ENCODE peak calls at places on chromosomes 3 and 15, in seven cellular contexts. R, M, X, Q, L, U and G are unnamed samples.

GRCh38 chr3:18066899-18067582 is 324.6 kb upstream of the TBC1D5 start:
- DNase-seq in R (no peak), M (no peak), X (no peak), Q (no peak), L (no peak), U (no peak), G (no peak)

GRCh38 chr3:39573392-39573791 is 105.9 kb downstream of the MOBP start:
- DNase-seq in R (no peak), M (no peak), X (no peak), Q (no peak), L (no peak), U (no peak), G (no peak)

GRCh38 chr3:53949541-53949940 is 57.9 kb upstream of the SELENOK start:
- DNase-seq in R (no peak), M (no peak), X (no peak), Q (no peak), L (peak; percentile 68), U (no peak), G (no peak)

GRCh38 chr15:66138096-66138783 is 115.3 kb downstream of the MEGF11 start:
- DNase-seq in R (no peak), M (no peak), X (no peak), Q (no peak), L (no peak), U (no peak), G (no peak)

GRCh38 chr3:908839-909238 is 184.0 kb upstream of the CNTN6 start:
- DNase-seq in R (no peak), M (no peak), X (no peak), Q (no peak), L (no peak), U (no peak), G (no peak)

GRCh38 chr3:15659254-15659975 is 57.9 kb downstream of the BTD start:
- DNase-seq in R (no peak), M (no peak), X (no peak), Q (no peak), L (no peak), U (no peak), G (peak; percentile 17)

GRCh38 chr3:177528306-177529070 is 331.2 kb upstream of the TBL1XR1 start:
- DNase-seq in R (no peak), M (no peak), X (no peak), Q (no peak), L (no peak), U (no peak), G (peak; percentile 2)

GRCh38 chr3:9678493-9678892 is 25.1 kb upstream of the CPNE9 start:
- DNase-seq in R (no peak), M (no peak), X (no peak), Q (no peak), L (no peak), U (no peak), G (no peak)

GRCh38 chr3:69531975-69532827 is 146.3 kb upstream of the FRMD4B start:
- DNase-seq in R (no peak), M (no peak), X (no peak), Q (no peak), L (no peak), U (no peak), G (no peak)

GRCh38 chr15:85100186-85100937 is 118.7 kb downstream of the PDE8A start:
- DNase-seq in R (no peak), M (no peak), X (no peak), Q (no peak), L (no peak), U (no peak), G (peak; percentile 36)

GRCh38 chr3:126516152-126516935 is 1.2 kb downstream of the UROC1 start:
- DNase-seq in R (no peak), M (no peak), X (no peak), Q (no peak), L (no peak), U (no peak), G (no peak)

GRCh38 chr3:194286747-194287146 is 64.4 kb downstream of the CPN2 start:
- DNase-seq in R (peak; percentile 63), M (no peak), X (no peak), Q (no peak), L (peak; percentile 59), U (no peak), G (no peak)

GRCh38 chr15:68196445-68197169 is 8.5 kb downstream of the CALML4 start:
- DNase-seq in R (no peak), M (no peak), X (no peak), Q (no peak), L (no peak), U (no peak), G (no peak)

GRCh38 chr15:40787344-40787841 is 17.6 kb downstream of the C15orf62 start:
- DNase-seq in R (peak; percentile 64), M (peak; percentile 88), X (no peak), Q (no peak), L (no peak), U (no peak), G (peak; percentile 75)

GRCh38 chr3:43786102-43786952 is 95.6 kb downstream of the ABHD5 start:
- DNase-seq in R (no peak), M (no peak), X (no peak), Q (no peak), L (no peak), U (no peak), G (no peak)

GRCh38 chr3:29240248-29240647 is 40.6 kb upstream of the RBMS3 start:
- DNase-seq in R (peak; percentile 2), M (no peak), X (no peak), Q (peak; percentile 38), L (no peak), U (no peak), G (peak; percentile 81)

GRCh38 chr15:75750261-75751050 is 37.8 kb upstream of the CSPG4 start:
- DNase-seq in R (no peak), M (no peak), X (no peak), Q (no peak), L (no peak), U (peak; percentile 55), G (no peak)

GRCh38 chr15:52527898-52528464 is 699 bp downstream of the MYO5A start:
- DNase-seq in R (no peak), M (peak; percentile 26), X (peak; percentile 55), Q (no peak), L (peak; percentile 48), U (no peak), G (peak; percentile 68)

GRCh38 chr3:67947808-67948508 is 293.5 kb upstream of the SUCLG2 start:
- DNase-seq in R (peak; percentile 23), M (no peak), X (no peak), Q (no peak), L (peak; percentile 55), U (no peak), G (peak; percentile 20)

GRCh38 chr3:138845071-138845685 is 10.4 kb upstream of the PIK3CB start:
- DNase-seq in R (no peak), M (no peak), X (no peak), Q (no peak), L (peak; percentile 24), U (no peak), G (no peak)

GRCh38 chr15:40427188-40427587 is 13.6 kb upstream of the BAHD1 start:
- DNase-seq in R (no peak), M (no peak), X (no peak), Q (no peak), L (no peak), U (no peak), G (no peak)

GRCh38 chr3:133988631-133989161 is 41.0 kb downstream of the SLCO2A1 start:
- DNase-seq in R (peak; percentile 34), M (no peak), X (no peak), Q (no peak), L (no peak), U (no peak), G (no peak)

GRCh38 chr15:88911766-88912118 is 1.4 kb downstream of the MFGE8 start:
- DNase-seq in R (no peak), M (no peak), X (no peak), Q (no peak), L (peak; percentile 69), U (no peak), G (peak; percentile 50)

GRCh38 chr15:38843736-38844590 is 279.3 kb upstream of the RASGRP1 start:
- DNase-seq in R (no peak), M (no peak), X (no peak), Q (peak; percentile 81), L (no peak), U (no peak), G (peak; percentile 69)

GRCh38 chr15:53978248-53978906 is at the start of gene UNC13C:
- DNase-seq in R (peak; percentile 46), M (peak; percentile 28), X (peak; percentile 26), Q (no peak), L (no peak), U (no peak), G (no peak)

GRCh38 chr15:99253381-99254090 is 2.3 kb downstream of the LRRC28 start:
- DNase-seq in R (no peak), M (no peak), X (no peak), Q (peak; percentile 19), L (no peak), U (no peak), G (peak; percentile 85)